ENCODE peak calls at places on chromosomes 5 and 9, in six cellular contexts. One of them, this sample, is unnamed.
A peak's percentile ranks its signal among the peaks of the same experiment; 100 is the strongest.

GRCh38 chr9:121123816-121124536 is 49.2 kb downstream of the CNTRL start:
- DNase-seq in neuronal stem cell: no peak
- DNase-seq in mesenchymal stem cell: no peak
- DNase-seq in mesendoderm: no peak
- DNase-seq in H1: no peak
- DNase-seq in H9: no peak
- DNase-seq in this sample: no peak

GRCh38 chr9:93950619-93951601 is 4.2 kb downstream of the BARX1 start:
- DNase-seq in H1: no peak
- DNase-seq in mesenchymal stem cell: peak; percentile 46
- DNase-seq in H9: peak; percentile 79
- DNase-seq in neuronal stem cell: no peak
- DNase-seq in mesendoderm: peak; percentile 76
- DNase-seq in this sample: no peak

GRCh38 chr9:33295571-33295970 is 5.3 kb downstream of the NFX1 start:
- DNase-seq in neuronal stem cell: no peak
- DNase-seq in H9: no peak
- DNase-seq in mesendoderm: no peak
- DNase-seq in H1: no peak
- DNase-seq in mesenchymal stem cell: no peak
- DNase-seq in this sample: no peak

GRCh38 chr5:28077291-28078240 is 1039.2 kb upstream of the CDH9 start:
- DNase-seq in H1: no peak
- DNase-seq in H9: no peak
- DNase-seq in neuronal stem cell: no peak
- DNase-seq in mesendoderm: no peak
- DNase-seq in mesenchymal stem cell: no peak
- DNase-seq in this sample: no peak

GRCh38 chr5:73678322-73678740 is 52.3 kb downstream of the ARHGEF28 start:
- DNase-seq in neuronal stem cell: no peak
- DNase-seq in mesendoderm: no peak
- DNase-seq in H9: no peak
- DNase-seq in mesenchymal stem cell: no peak
- DNase-seq in H1: no peak
- DNase-seq in this sample: no peak

GRCh38 chr5:169789417-169789816 is 152.3 kb downstream of the DOCK2 start:
- DNase-seq in mesenchymal stem cell: no peak
- DNase-seq in H1: no peak
- DNase-seq in H9: no peak
- DNase-seq in mesendoderm: no peak
- DNase-seq in neuronal stem cell: no peak
- DNase-seq in this sample: no peak

GRCh38 chr5:133034064-133034463 is 7.7 kb upstream of the ZCCHC10 start:
- DNase-seq in mesendoderm: no peak
- DNase-seq in mesenchymal stem cell: no peak
- DNase-seq in H9: no peak
- DNase-seq in neuronal stem cell: no peak
- DNase-seq in H1: no peak
- DNase-seq in this sample: no peak

GRCh38 chr9:36720043-36720442 is 147.3 kb downstream of the MELK start:
- DNase-seq in H9: no peak
- DNase-seq in mesendoderm: no peak
- DNase-seq in mesenchymal stem cell: no peak
- DNase-seq in H1: no peak
- DNase-seq in neuronal stem cell: no peak
- DNase-seq in this sample: no peak

GRCh38 chr5:157219491-157220271 is 39.0 kb downstream of the ITK start:
- DNase-seq in mesendoderm: no peak
- DNase-seq in H1: no peak
- DNase-seq in neuronal stem cell: no peak
- DNase-seq in mesenchymal stem cell: no peak
- DNase-seq in H9: no peak
- DNase-seq in this sample: no peak

GRCh38 chr9:121767176-121767769 is 115.8 kb downstream of the DAB2IP start:
- DNase-seq in mesenchymal stem cell: peak; percentile 11
- DNase-seq in mesendoderm: no peak
- DNase-seq in neuronal stem cell: no peak
- DNase-seq in H1: no peak
- DNase-seq in H9: no peak
- DNase-seq in this sample: peak; percentile 30

GRCh38 chr5:78971998-78972397 is 13.1 kb downstream of the ARSB start:
- DNase-seq in mesendoderm: no peak
- DNase-seq in mesenchymal stem cell: no peak
- DNase-seq in neuronal stem cell: no peak
- DNase-seq in H9: no peak
- DNase-seq in H1: no peak
- DNase-seq in this sample: no peak

GRCh38 chr9:84304166-84304565 is 36.4 kb downstream of the SLC28A3 start:
- DNase-seq in H9: no peak
- DNase-seq in mesenchymal stem cell: no peak
- DNase-seq in neuronal stem cell: no peak
- DNase-seq in mesendoderm: no peak
- DNase-seq in H1: no peak
- DNase-seq in this sample: no peak

GRCh38 chr5:7320641-7321170 is 75.2 kb upstream of the ADCY2 start:
- DNase-seq in mesenchymal stem cell: no peak
- DNase-seq in mesendoderm: no peak
- DNase-seq in neuronal stem cell: no peak
- DNase-seq in H9: no peak
- DNase-seq in H1: no peak
- DNase-seq in this sample: no peak

GRCh38 chr9:132520612-132521011 is 61.8 kb upstream of the BARHL1 start:
- DNase-seq in mesendoderm: no peak
- DNase-seq in H1: no peak
- DNase-seq in mesenchymal stem cell: no peak
- DNase-seq in H9: no peak
- DNase-seq in neuronal stem cell: no peak
- DNase-seq in this sample: no peak

GRCh38 chr9:93193373-93193725 is 9.4 kb downstream of the WNK2 start:
- DNase-seq in H9: no peak
- DNase-seq in neuronal stem cell: no peak
- DNase-seq in mesenchymal stem cell: no peak
- DNase-seq in mesendoderm: no peak
- DNase-seq in H1: no peak
- DNase-seq in this sample: no peak

GRCh38 chr5:34014614-34015013 is 6.8 kb upstream of the AMACR start:
- DNase-seq in H1: no peak
- DNase-seq in neuronal stem cell: no peak
- DNase-seq in H9: no peak
- DNase-seq in mesendoderm: no peak
- DNase-seq in mesenchymal stem cell: no peak
- DNase-seq in this sample: no peak

GRCh38 chr5:34015120-34015807 is 7.4 kb upstream of the AMACR start:
- DNase-seq in mesenchymal stem cell: no peak
- DNase-seq in neuronal stem cell: no peak
- DNase-seq in H9: no peak
- DNase-seq in H1: no peak
- DNase-seq in mesendoderm: no peak
- DNase-seq in this sample: no peak

GRCh38 chr5:34016243-34016642 is 8.4 kb upstream of the AMACR start:
- DNase-seq in mesenchymal stem cell: no peak
- DNase-seq in H9: no peak
- DNase-seq in H1: no peak
- DNase-seq in mesendoderm: no peak
- DNase-seq in neuronal stem cell: no peak
- DNase-seq in this sample: no peak

GRCh38 chr5:34016750-34017149 is 8.9 kb upstream of the AMACR start:
- DNase-seq in mesenchymal stem cell: no peak
- DNase-seq in H9: no peak
- DNase-seq in mesendoderm: no peak
- DNase-seq in neuronal stem cell: no peak
- DNase-seq in H1: no peak
- DNase-seq in this sample: no peak

GRCh38 chr5:34017254-34017653 is 9.4 kb upstream of the AMACR start:
- DNase-seq in neuronal stem cell: no peak
- DNase-seq in H1: no peak
- DNase-seq in H9: no peak
- DNase-seq in mesendoderm: no peak
- DNase-seq in mesenchymal stem cell: no peak
- DNase-seq in this sample: no peak
- H2BK15ac ChIP-seq in neuronal stem cell: no peak overlapping the region
- H2BK15ac ChIP-seq in H1: no peak overlapping the region
- H2BK15ac ChIP-seq in H9: no peak overlapping the region
- H2BK15ac ChIP-seq in mesendoderm: no peak overlapping the region
- H2BK15ac ChIP-seq in mesenchymal stem cell: no peak overlapping the region
- H2BK15ac ChIP-seq in this sample: no peak overlapping the region

DNA sequence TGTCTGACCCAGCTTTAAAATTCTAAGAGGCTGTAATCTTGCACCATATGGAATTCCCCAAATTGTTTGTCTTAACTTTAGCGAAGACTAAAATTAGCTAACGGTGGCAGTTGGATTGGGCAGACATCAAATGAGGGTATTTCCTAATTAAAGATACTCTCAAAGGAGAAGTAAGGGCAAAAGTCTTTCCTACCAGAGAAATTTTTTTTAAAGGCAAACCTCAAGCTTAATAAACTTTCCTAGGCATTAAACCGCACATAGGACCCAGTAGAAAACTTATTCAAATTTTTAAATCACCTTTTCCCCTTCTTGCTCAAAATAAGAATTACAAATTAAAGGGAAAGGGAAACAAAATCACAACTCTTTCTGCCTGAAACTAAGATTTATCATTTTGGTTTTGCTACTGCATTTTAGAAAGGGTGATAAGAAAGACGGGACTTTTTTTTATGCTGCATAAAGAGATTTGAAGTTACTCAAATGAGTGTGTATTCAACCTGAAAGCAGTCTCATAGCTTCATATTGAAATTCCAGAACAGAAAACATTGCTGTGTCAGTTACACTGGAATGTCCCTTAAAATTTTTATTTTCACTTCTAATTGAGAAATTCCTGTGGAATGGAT is 189.1 kb upstream of the PTGER4 start:
- DNase-seq in H9: no peak
- DNase-seq in mesendoderm: no peak
- DNase-seq in neuronal stem cell: no peak
- DNase-seq in mesenchymal stem cell: no peak
- DNase-seq in H1: no peak
- DNase-seq in this sample: no peak
- H3K4me1 ChIP-seq in H9: no peaks in the 10 kb centered on the region
- H3K4me1 ChIP-seq in mesendoderm: no peaks in the 10 kb centered on the region
- H3K4me1 ChIP-seq in neuronal stem cell: no peaks in the 10 kb centered on the region
- H3K4me1 ChIP-seq in mesenchymal stem cell: no peaks in the 10 kb centered on the region
- H3K4me1 ChIP-seq in H1: no peaks in the 10 kb centered on the region
- H3K4me1 ChIP-seq in this sample: no peaks in the 10 kb centered on the region

DNA sequence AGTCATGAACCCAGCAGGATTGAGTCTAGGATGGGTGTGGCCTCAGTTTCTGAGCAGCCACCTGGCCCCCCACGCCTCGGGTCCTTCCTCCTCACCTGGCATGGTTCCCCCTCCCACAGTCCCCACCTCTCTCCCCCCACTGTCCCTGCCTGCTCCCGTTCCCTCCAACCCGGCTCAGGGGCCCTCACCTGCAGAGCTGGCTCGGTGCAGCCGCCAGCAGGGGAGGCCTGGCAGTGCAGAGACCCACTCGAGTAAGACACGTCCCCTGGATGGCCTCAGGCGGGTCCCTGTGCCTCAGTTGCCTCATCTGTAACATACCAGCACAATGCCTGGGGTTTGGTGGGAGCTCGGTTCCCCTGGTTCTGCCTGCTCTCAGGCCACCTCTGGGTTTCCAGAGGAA is 66.2 kb downstream of the NEK6 start:
- DNase-seq in H9: no peak
- DNase-seq in mesendoderm: no peak
- DNase-seq in H1: no peak
- DNase-seq in mesenchymal stem cell: no peak
- DNase-seq in neuronal stem cell: no peak
- DNase-seq in this sample: no peak
- H2BK15ac ChIP-seq in H9: no peak overlapping the region
- H2BK15ac ChIP-seq in mesendoderm: no peak overlapping the region
- H2BK15ac ChIP-seq in H1: no peak overlapping the region
- H2BK15ac ChIP-seq in mesenchymal stem cell: no peak overlapping the region
- H2BK15ac ChIP-seq in neuronal stem cell: no peak overlapping the region
- H2BK15ac ChIP-seq in this sample: no peak overlapping the region

GRCh38 chr5:80998590-80998979 is 38.4 kb downstream of the RASGRF2 start:
- DNase-seq in H9: no peak
- DNase-seq in neuronal stem cell: no peak
- DNase-seq in H1: no peak
- DNase-seq in mesenchymal stem cell: no peak
- DNase-seq in mesendoderm: no peak
- DNase-seq in this sample: no peak
- H3K4me1 ChIP-seq in H9: no peaks in the 10 kb centered on the region
- H3K4me1 ChIP-seq in neuronal stem cell: no peaks in the 10 kb centered on the region
- H3K4me1 ChIP-seq in H1: no peaks in the 10 kb centered on the region
- H3K4me1 ChIP-seq in mesenchymal stem cell: no peaks in the 10 kb centered on the region
- H3K4me1 ChIP-seq in mesendoderm: no peaks in the 10 kb centered on the region
- H3K4me1 ChIP-seq in this sample: no peaks in the 10 kb centered on the region

GRCh38 chr5:38059876-38060275 is 198.5 kb upstream of the EGFLAM start:
- DNase-seq in H1: no peak
- DNase-seq in mesenchymal stem cell: peak; percentile 56
- DNase-seq in neuronal stem cell: no peak
- DNase-seq in H9: no peak
- DNase-seq in mesendoderm: no peak
- DNase-seq in this sample: no peak

GRCh38 chr5:38060354-38060753 is 198.0 kb upstream of the EGFLAM start:
- DNase-seq in mesenchymal stem cell: peak; percentile 88
- DNase-seq in H1: no peak
- DNase-seq in neuronal stem cell: no peak
- DNase-seq in H9: no peak
- DNase-seq in mesendoderm: peak; percentile 37
- DNase-seq in this sample: peak; percentile 66
- H2BK15ac ChIP-seq in mesenchymal stem cell: no peak overlapping the region
- H2BK15ac ChIP-seq in H1: no peak overlapping the region
- H2BK15ac ChIP-seq in neuronal stem cell: no peak overlapping the region
- H2BK15ac ChIP-seq in H9: no peak overlapping the region
- H2BK15ac ChIP-seq in mesendoderm: no peak overlapping the region
- H2BK15ac ChIP-seq in this sample: no peak overlapping the region

This sample was measured in IMR-90.